ENCODE peak calls at places on chromosome 6, in five cellular contexts. N, E, O, T and D are unnamed samples.

GRCh38 chr6:46367365-46367764 is 123.9 kb downstream of the RCAN2 start:
- DNase-seq in N (no peak), E (no peak), O (no peak), T (no peak), D (peak)

GRCh38 chr6:93194480-93194879 is 224.9 kb downstream of the EPHA7 start:
- DNase-seq in N (no peak), E (no peak), O (no peak), T (no peak), D (no peak)

GRCh38 chr6:107614828-107615227 is 124.9 kb downstream of the SOBP start:
- DNase-seq in N (no peak), E (no peak), O (no peak), T (no peak), D (no peak)

GRCh38 chr6:96611342-96611964 is 48.5 kb downstream of the FHL5 start:
- DNase-seq in N (no peak), E (no peak), O (no peak), T (no peak), D (no peak)

GRCh38 chr6:162591517-162591916 is 136.0 kb downstream of the PRKN start:
- DNase-seq in N (no peak), E (no peak), O (no peak), T (no peak), D (no peak)

GRCh38 chr6:125983246-125983945 is 2.9 kb upstream of the TRMT11 start:
- DNase-seq in N (no peak), E (no peak), O (peak), T (no peak), D (no peak)

GRCh38 chr6:19759117-19759880 is 77.9 kb upstream of the ID4 start:
- DNase-seq in N (no peak), E (no peak), O (peak), T (no peak), D (no peak)

GRCh38 chr6:37954791-37955190 is 135.3 kb downstream of the ZFAND3 start:
- DNase-seq in N (no peak), E (no peak), O (no peak), T (no peak), D (no peak)

GRCh38 chr6:72616406-72617015 is 5.4 kb upstream of the KCNQ5 start:
- DNase-seq in N (no peak), E (no peak), O (peak), T (no peak), D (peak)

GRCh38 chr6:151370509-151371078 is 20.8 kb downstream of the ZBTB2 start:
- DNase-seq in N (no peak), E (no peak), O (peak), T (no peak), D (no peak)

GRCh38 chr6:130937942-130938604 is 110.9 kb downstream of the SMLR1 start:
- DNase-seq in N (no peak), E (no peak), O (no peak), T (no peak), D (no peak)

GRCh38 chr6:3394671-3395070 is 62.2 kb downstream of the SLC22A23 start:
- DNase-seq in N (no peak), E (no peak), O (no peak), T (no peak), D (no peak)

GRCh38 chr6:154457046-154457713 is 53.3 kb downstream of the CNKSR3 start:
- DNase-seq in N (no peak), E (no peak), O (no peak), T (no peak), D (peak)

GRCh38 chr6:151842816-151843215 is 35.3 kb downstream of the ESR1 start:
- DNase-seq in N (no peak), E (no peak), O (no peak), T (no peak), D (no peak)

GRCh38 chr6:107399927-107400326 is 59.4 kb downstream of the PDSS2 start:
- DNase-seq in N (no peak), E (no peak), O (no peak), T (no peak), D (no peak)

GRCh38 chr6:71134929-71135642 is 153.5 kb upstream of the OGFRL1 start:
- DNase-seq in N (no peak), E (no peak), O (peak), T (no peak), D (no peak)

GRCh38 chr6:31513456-31514165 is 15.2 kb upstream of the MCCD1 start:
- DNase-seq in N (no peak), E (no peak), O (no peak), T (no peak), D (no peak)

GRCh38 chr6:74892091-74892490 is 313.8 kb downstream of the COL12A1 start:
- DNase-seq in N (no peak), E (no peak), O (no peak), T (no peak), D (no peak)

GRCh38 chr6:97394160-97394748 is 111.2 kb upstream of the MMS22L start:
- DNase-seq in N (peak), E (peak), O (peak), T (peak), D (peak)